ENCODE peak calls at places on chromosomes 4 and X, in six cellular contexts. One of them, this sample, is unnamed.
A peak's percentile ranks its signal among the peaks of the same experiment; 100 is the strongest.

GRCh38 chrX:20311505-20311904 is 44.8 kb upstream of the RPS6KA3 start:
- DNase-seq in spleen: no peak
- DNase-seq in neural progenitor cell: no peak
- DNase-seq in fibroblast of lung: no peak
- DNase-seq in kidney: no peak
- DNase-seq in neuronal stem cell: no peak
- DNase-seq in this sample: no peak

GRCh38 chrX:50680990-50681389 is 133.0 kb downstream of the SHROOM4 start:
- DNase-seq in spleen: no peak
- DNase-seq in neural progenitor cell: peak; percentile 12
- DNase-seq in fibroblast of lung: no peak
- DNase-seq in kidney: no peak
- DNase-seq in neuronal stem cell: no peak
- DNase-seq in this sample: no peak

GRCh38 chr4:145279122-145279960 is 99.0 kb upstream of the OTUD4 start:
- DNase-seq in spleen: no peak
- DNase-seq in neural progenitor cell: no peak
- DNase-seq in fibroblast of lung: peak; percentile 96
- DNase-seq in kidney: no peak
- DNase-seq in neuronal stem cell: no peak
- DNase-seq in this sample: no peak

GRCh38 chrX:40340116-40340515 is 240.7 kb upstream of the ATP6AP2 start:
- DNase-seq in spleen: no peak
- DNase-seq in neural progenitor cell: no peak
- DNase-seq in fibroblast of lung: no peak
- DNase-seq in kidney: no peak
- DNase-seq in neuronal stem cell: no peak
- DNase-seq in this sample: no peak

GRCh38 chrX:17697191-17697590 is 40.1 kb upstream of the SCML1 start:
- DNase-seq in spleen: no peak
- DNase-seq in neural progenitor cell: no peak
- DNase-seq in fibroblast of lung: no peak
- DNase-seq in kidney: no peak
- DNase-seq in neuronal stem cell: no peak
- DNase-seq in this sample: no peak

GRCh38 chr4:104418313-104418712 is 76.4 kb downstream of the CXXC4 start:
- DNase-seq in spleen: no peak
- DNase-seq in neural progenitor cell: no peak
- DNase-seq in fibroblast of lung: no peak
- DNase-seq in kidney: no peak
- DNase-seq in neuronal stem cell: no peak
- DNase-seq in this sample: no peak

GRCh38 chrX:10041383-10041782 is 74.2 kb downstream of the CLDN34 start:
- DNase-seq in spleen: no peak
- DNase-seq in neural progenitor cell: no peak
- DNase-seq in fibroblast of lung: peak; percentile 79
- DNase-seq in kidney: no peak
- DNase-seq in neuronal stem cell: no peak
- DNase-seq in this sample: no peak

GRCh38 chr4:181150173-181150572 is 1093.0 kb upstream of the TENM3 start:
- DNase-seq in spleen: no peak
- DNase-seq in neural progenitor cell: no peak
- DNase-seq in fibroblast of lung: peak; percentile 9
- DNase-seq in kidney: no peak
- DNase-seq in neuronal stem cell: no peak
- DNase-seq in this sample: no peak

GRCh38 chr4:3009422-3009821 is 46.1 kb downstream of the GRK4 start:
- DNase-seq in spleen: no peak
- DNase-seq in neural progenitor cell: peak; percentile 65
- DNase-seq in fibroblast of lung: peak; percentile 15
- DNase-seq in kidney: no peak
- DNase-seq in neuronal stem cell: peak; percentile 11
- DNase-seq in this sample: no peak

GRCh38 chr4:164509951-164510350 is 244.0 kb upstream of the SMIM31 start:
- DNase-seq in spleen: no peak
- DNase-seq in neural progenitor cell: no peak
- DNase-seq in fibroblast of lung: peak; percentile 16
- DNase-seq in kidney: no peak
- DNase-seq in neuronal stem cell: no peak
- DNase-seq in this sample: no peak

DNA sequence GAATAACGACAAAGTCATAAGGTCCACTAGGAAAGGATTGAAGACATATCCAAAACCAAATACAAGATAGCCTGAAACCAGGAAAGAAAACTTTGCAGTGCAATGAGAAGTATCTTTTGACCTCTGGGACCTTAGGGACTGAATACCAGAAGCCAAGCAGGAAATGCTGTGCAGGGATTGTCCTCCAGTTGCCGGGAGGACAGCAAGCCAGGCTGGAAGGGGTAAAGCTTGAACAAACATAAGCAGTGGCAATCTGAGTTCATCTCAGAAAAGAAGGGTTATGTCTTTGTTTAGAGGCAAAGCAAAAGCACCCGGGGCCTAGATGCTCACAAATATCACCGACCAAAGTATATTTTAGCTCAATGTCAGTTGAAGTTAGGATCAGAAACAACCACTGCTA is 55.3 kb upstream of the VCX start:
- DNase-seq in spleen: no peak
- DNase-seq in neural progenitor cell: no peak
- DNase-seq in fibroblast of lung: no peak
- DNase-seq in kidney: no peak
- DNase-seq in neuronal stem cell: no peak
- DNase-seq in this sample: no peak
- H3K4me3 ChIP-seq in spleen: no peak overlapping the region
- H3K4me3 ChIP-seq in neural progenitor cell: no peak overlapping the region
- H3K4me3 ChIP-seq in fibroblast of lung: no peak overlapping the region
- H3K4me3 ChIP-seq in kidney: no peak overlapping the region
- H3K4me3 ChIP-seq in neuronal stem cell: no peak overlapping the region
- H3K4me3 ChIP-seq in this sample: no peak overlapping the region

GRCh38 chr4:110643096-110643495 is 20.2 kb upstream of the PITX2 start:
- DNase-seq in spleen: no peak
- DNase-seq in neural progenitor cell: peak; percentile 5
- DNase-seq in fibroblast of lung: no peak
- DNase-seq in kidney: no peak
- DNase-seq in neuronal stem cell: no peak
- DNase-seq in this sample: no peak
- H3K4me1 ChIP-seq in spleen: no peaks in the 10 kb centered on the region
- H3K4me1 ChIP-seq in neural progenitor cell: peaks cover 28% of the 10 kb centered on the region
- H3K4me1 ChIP-seq in fibroblast of lung: no peaks in the 10 kb centered on the region
- H3K4me1 ChIP-seq in kidney: no peaks in the 10 kb centered on the region
- H3K4me1 ChIP-seq in neuronal stem cell: no peaks in the 10 kb centered on the region
- H3K4me1 ChIP-seq in this sample: no peaks in the 10 kb centered on the region

DNA sequence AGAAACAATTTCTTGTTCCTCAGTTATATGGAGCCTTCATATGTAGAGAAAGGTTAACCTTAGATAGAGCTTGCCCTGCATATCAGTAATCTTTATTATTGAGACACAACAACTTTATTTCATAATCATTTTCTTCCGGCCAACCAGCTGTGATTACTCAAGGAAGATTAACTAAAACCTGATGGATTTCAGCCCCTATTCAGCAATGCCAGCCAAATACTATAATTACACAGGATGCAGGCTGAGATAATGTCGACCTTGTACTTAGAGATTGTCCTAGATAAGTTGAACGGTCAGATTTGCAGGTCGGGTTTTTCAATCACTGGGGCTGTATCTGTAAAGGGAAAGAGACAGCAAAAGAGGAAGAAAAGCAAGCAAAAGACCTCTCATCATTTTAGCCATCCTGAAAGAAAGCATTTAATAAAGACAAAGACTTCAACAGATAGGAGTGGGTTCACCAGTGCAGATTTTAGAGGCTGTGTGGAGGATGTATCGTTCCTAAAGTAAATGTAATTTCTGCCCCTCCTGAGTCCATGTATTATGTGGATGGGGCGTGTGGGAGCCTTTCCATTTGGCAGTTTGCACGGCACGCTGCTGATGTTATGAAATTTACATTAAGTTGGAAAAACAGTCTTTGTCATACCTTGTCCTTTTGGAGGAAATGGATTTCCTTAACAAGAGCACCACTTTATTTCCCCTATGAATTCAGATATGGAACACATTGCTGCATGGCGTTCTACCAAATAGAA is 496.6 kb downstream of the SPRY1 start:
- DNase-seq in spleen: no peak
- DNase-seq in neural progenitor cell: no peak
- DNase-seq in fibroblast of lung: peak; percentile 49
- DNase-seq in kidney: no peak
- DNase-seq in neuronal stem cell: no peak
- DNase-seq in this sample: no peak
- H3K4me3 ChIP-seq in spleen: no peak overlapping the region
- H3K4me3 ChIP-seq in neural progenitor cell: no peak overlapping the region
- H3K4me3 ChIP-seq in fibroblast of lung: no peak overlapping the region
- H3K4me3 ChIP-seq in kidney: no peak overlapping the region
- H3K4me3 ChIP-seq in neuronal stem cell: no peak overlapping the region
- H3K4me3 ChIP-seq in this sample: no peak overlapping the region

GRCh38 chrX:47196098-47196497 is 2.5 kb downstream of the UBA1 start:
- DNase-seq in spleen: no peak
- DNase-seq in neural progenitor cell: no peak
- DNase-seq in fibroblast of lung: no peak
- DNase-seq in kidney: no peak
- DNase-seq in neuronal stem cell: no peak
- DNase-seq in this sample: no peak

GRCh38 chrX:47194388-47194787 is 759 bp downstream of the UBA1 start:
- DNase-seq in spleen: no peak
- DNase-seq in neural progenitor cell: no peak
- DNase-seq in fibroblast of lung: no peak
- DNase-seq in kidney: no peak
- DNase-seq in neuronal stem cell: no peak
- DNase-seq in this sample: no peak

GRCh38 chrX:47191806-47192401 is 1.7 kb upstream of the UBA1 start:
- DNase-seq in spleen: peak; percentile 74
- DNase-seq in neural progenitor cell: no peak
- DNase-seq in fibroblast of lung: no peak
- DNase-seq in kidney: peak; percentile 15
- DNase-seq in neuronal stem cell: no peak
- DNase-seq in this sample: no peak

GRCh38 chrX:47191331-47191730 is 2.3 kb upstream of the UBA1 start:
- DNase-seq in spleen: peak; percentile 82
- DNase-seq in neural progenitor cell: peak; percentile 58
- DNase-seq in fibroblast of lung: no peak
- DNase-seq in kidney: peak; percentile 75
- DNase-seq in neuronal stem cell: no peak
- DNase-seq in this sample: no peak

GRCh38 chrX:47193475-47194241 is at the start of gene UBA1:
- DNase-seq in spleen: peak; percentile 99
- DNase-seq in neural progenitor cell: peak; percentile 99
- DNase-seq in fibroblast of lung: peak; percentile 94
- DNase-seq in kidney: peak; percentile 99
- DNase-seq in neuronal stem cell: peak; percentile 95
- DNase-seq in this sample: peak; percentile 97
- H3K4me1 ChIP-seq in spleen: peaks cover 40% of the 10 kb centered on the region
- H3K4me1 ChIP-seq in neural progenitor cell: peaks cover 41% of the 10 kb centered on the region
- H3K4me1 ChIP-seq in fibroblast of lung: peaks cover 18% of the 10 kb centered on the region
- H3K4me1 ChIP-seq in kidney: peaks cover 19% of the 10 kb centered on the region
- H3K4me1 ChIP-seq in neuronal stem cell: peaks cover 30% of the 10 kb centered on the region
- H3K4me1 ChIP-seq in this sample: peaks cover 50% of the 10 kb centered on the region

GRCh38 chr4:139816856-139817255 is 151.2 kb downstream of the MGST2 start:
- DNase-seq in spleen: no peak
- DNase-seq in neural progenitor cell: no peak
- DNase-seq in fibroblast of lung: no peak
- DNase-seq in kidney: no peak
- DNase-seq in neuronal stem cell: no peak
- DNase-seq in this sample: no peak
- H3K4me3 ChIP-seq in spleen: no peak overlapping the region
- H3K4me3 ChIP-seq in neural progenitor cell: no peak overlapping the region
- H3K4me3 ChIP-seq in fibroblast of lung: no peak overlapping the region
- H3K4me3 ChIP-seq in kidney: no peak overlapping the region
- H3K4me3 ChIP-seq in neuronal stem cell: no peak overlapping the region
- H3K4me3 ChIP-seq in this sample: no peak overlapping the region

GRCh38 chr4:186932631-186933150 is 209.0 kb upstream of the FAT1 start:
- DNase-seq in spleen: no peak
- DNase-seq in neural progenitor cell: no peak
- DNase-seq in fibroblast of lung: peak; percentile 96
- DNase-seq in kidney: no peak
- DNase-seq in neuronal stem cell: no peak
- DNase-seq in this sample: no peak
- H3K4me1 ChIP-seq in spleen: no peaks in the 10 kb centered on the region
- H3K4me1 ChIP-seq in neural progenitor cell: peaks cover 11% of the 10 kb centered on the region
- H3K4me1 ChIP-seq in fibroblast of lung: peaks cover 19% of the 10 kb centered on the region
- H3K4me1 ChIP-seq in kidney: peaks cover 13% of the 10 kb centered on the region
- H3K4me1 ChIP-seq in neuronal stem cell: peaks cover 4% of the 10 kb centered on the region
- H3K4me1 ChIP-seq in this sample: peaks cover 11% of the 10 kb centered on the region

DNA sequence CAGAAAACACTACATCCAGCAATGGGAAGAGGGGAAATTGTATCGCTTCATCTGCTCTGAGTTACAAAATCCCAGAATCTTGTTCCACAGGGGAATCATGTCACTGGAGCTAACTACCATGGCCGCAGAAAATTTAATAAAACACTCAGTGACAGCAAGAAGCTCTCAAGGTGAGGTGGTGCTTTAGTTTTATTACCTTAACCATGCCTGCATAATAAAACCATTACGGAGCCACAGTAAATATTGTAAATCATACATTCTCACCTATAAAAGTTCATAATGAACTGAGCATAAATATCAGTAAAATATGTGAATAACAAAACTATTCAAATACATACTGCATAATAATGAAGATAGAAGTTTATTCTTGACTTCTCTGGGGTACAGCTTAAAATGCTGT is 552.5 kb downstream of the PCDH7 start:
- DNase-seq in spleen: no peak
- DNase-seq in neural progenitor cell: no peak
- DNase-seq in fibroblast of lung: no peak
- DNase-seq in kidney: no peak
- DNase-seq in neuronal stem cell: no peak
- DNase-seq in this sample: no peak
- H3K4me3 ChIP-seq in spleen: no peak overlapping the region
- H3K4me3 ChIP-seq in neural progenitor cell: no peak overlapping the region
- H3K4me3 ChIP-seq in fibroblast of lung: no peak overlapping the region
- H3K4me3 ChIP-seq in kidney: no peak overlapping the region
- H3K4me3 ChIP-seq in neuronal stem cell: no peak overlapping the region
- H3K4me3 ChIP-seq in this sample: no peak overlapping the region

GRCh38 chr4:41749650-41750049 is 1.1 kb upstream of the PHOX2B start:
- DNase-seq in spleen: no peak
- DNase-seq in neural progenitor cell: peak; percentile 45
- DNase-seq in fibroblast of lung: no peak
- DNase-seq in kidney: no peak
- DNase-seq in neuronal stem cell: peak; percentile 38
- DNase-seq in this sample: no peak
- H3K4me1 ChIP-seq in spleen: no peaks in the 10 kb centered on the region
- H3K4me1 ChIP-seq in neural progenitor cell: peaks cover 46% of the 10 kb centered on the region
- H3K4me1 ChIP-seq in fibroblast of lung: no peaks in the 10 kb centered on the region
- H3K4me1 ChIP-seq in kidney: no peaks in the 10 kb centered on the region
- H3K4me1 ChIP-seq in neuronal stem cell: peaks cover 16% of the 10 kb centered on the region
- H3K4me1 ChIP-seq in this sample: peaks cover 12% of the 10 kb centered on the region

DNA sequence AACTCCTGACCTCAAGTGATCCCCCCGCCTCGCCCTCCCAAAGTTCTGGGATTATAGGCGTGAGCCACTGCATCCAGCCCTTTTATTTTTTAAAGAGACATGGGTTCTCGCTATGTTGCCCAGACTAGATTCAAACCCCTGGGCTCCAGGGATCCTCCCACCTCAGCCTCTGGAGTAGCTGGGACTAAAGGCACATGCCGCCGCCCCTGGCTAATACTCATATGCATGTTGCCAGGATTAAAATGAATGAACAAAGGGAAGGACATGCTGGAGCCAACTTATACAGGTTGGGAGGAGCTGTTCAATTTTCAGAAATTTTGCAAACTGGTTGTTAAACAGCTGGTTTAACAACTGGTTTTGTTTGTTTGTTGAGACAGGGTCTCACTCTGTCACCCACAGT is 1.4 kb upstream of the FTSJ1 start:
- DNase-seq in spleen: no peak
- DNase-seq in neural progenitor cell: no peak
- DNase-seq in fibroblast of lung: no peak
- DNase-seq in kidney: peak; percentile 46
- DNase-seq in neuronal stem cell: no peak
- DNase-seq in this sample: no peak
- H3K4me3 ChIP-seq in spleen: no peak overlapping the region
- H3K4me3 ChIP-seq in neural progenitor cell: no peak overlapping the region
- H3K4me3 ChIP-seq in fibroblast of lung: no peak overlapping the region
- H3K4me3 ChIP-seq in kidney: no peak overlapping the region
- H3K4me3 ChIP-seq in neuronal stem cell: no peak overlapping the region
- H3K4me3 ChIP-seq in this sample: no peak overlapping the region